ENCODE peak calls at places on chromosomes 3 and 15, in ten cellular contexts. G is astrocyte of the cerebellum, Z is progenitor cell of endocrine pancreas, B is cardiac muscle cell, T is SK-N-SH, D is mammary epithelial cell, O is coronary artery, U is lower lobe of right lung, A is HFFc6, N is uterus. S is an unnamed sample.

GRCh38 chr3:177574232-177574856 is 377.1 kb upstream of the TBL1XR1 start:
- DNase-seq in G (no peak), Z (peak; percentile 15), B (peak; percentile 95), T (no peak), D (peak; percentile 67), O (no peak), U (peak; percentile 68), A (peak; percentile 27), N (no peak), S (no peak)

GRCh38 chr3:112582242-112582874 is 20.5 kb downstream of the SLC35A5 start:
- DNase-seq in G (peak; percentile 73), Z (no peak), B (peak; percentile 84), T (peak; percentile 14), D (peak; percentile 29), O (no peak), U (no peak), A (peak; percentile 71), N (peak; percentile 29), S (no peak)

GRCh38 chr3:41711656-41712055 is 250.2 kb downstream of the ULK4 start:
- DNase-seq in G (no peak), Z (no peak), B (peak; percentile 42), T (no peak), D (no peak), O (no peak), U (no peak), A (peak; percentile 26), N (no peak), S (no peak)

GRCh38 chr3:53166781-53167291 is 5.8 kb downstream of the PRKCD start:
- DNase-seq in G (no peak), Z (no peak), B (peak; percentile 86), T (no peak), D (peak; percentile 26), O (no peak), U (peak; percentile 85), A (peak; percentile 63), N (peak; percentile 25), S (no peak)

GRCh38 chr3:169861871-169862270 is 7.9 kb downstream of the LRRC31 start:
- DNase-seq in G (no peak), Z (no peak), B (no peak), T (no peak), D (no peak), O (no peak), U (no peak), A (no peak), N (no peak), S (no peak)

GRCh38 chr3:124686028-124686670 is 44.1 kb upstream of the UMPS start:
- DNase-seq in G (no peak), Z (no peak), B (no peak), T (no peak), D (peak; percentile 76), O (no peak), U (no peak), A (no peak), N (no peak), S (peak; percentile 10)

GRCh38 chr3:156218353-156218744 is 98.0 kb downstream of the KCNAB1 start:
- DNase-seq in G (no peak), Z (no peak), B (no peak), T (no peak), D (peak; percentile 60), O (no peak), U (no peak), A (no peak), N (no peak), S (no peak)

GRCh38 chr15:77029166-77030041 is 34.5 kb downstream of the PSTPIP1 start:
- DNase-seq in G (no peak), Z (peak; percentile 8), B (no peak), T (peak; percentile 24), D (no peak), O (peak; percentile 61), U (peak; percentile 34), A (no peak), N (peak; percentile 11), S (peak; percentile 54)

GRCh38 chr3:160719710-160720109 is 36.3 kb upstream of the PPM1L start:
- DNase-seq in G (no peak), Z (no peak), B (no peak), T (no peak), D (no peak), O (no peak), U (no peak), A (no peak), N (no peak), S (no peak)

GRCh38 chr3:160725326-160725725 is 30.7 kb upstream of the PPM1L start:
- DNase-seq in G (no peak), Z (no peak), B (no peak), T (no peak), D (peak; percentile 76), O (no peak), U (no peak), A (no peak), N (no peak), S (no peak)

GRCh38 chr3:160722331-160722730 is 33.7 kb upstream of the PPM1L start:
- DNase-seq in G (no peak), Z (no peak), B (no peak), T (no peak), D (no peak), O (no peak), U (no peak), A (no peak), N (no peak), S (no peak)

DNA sequence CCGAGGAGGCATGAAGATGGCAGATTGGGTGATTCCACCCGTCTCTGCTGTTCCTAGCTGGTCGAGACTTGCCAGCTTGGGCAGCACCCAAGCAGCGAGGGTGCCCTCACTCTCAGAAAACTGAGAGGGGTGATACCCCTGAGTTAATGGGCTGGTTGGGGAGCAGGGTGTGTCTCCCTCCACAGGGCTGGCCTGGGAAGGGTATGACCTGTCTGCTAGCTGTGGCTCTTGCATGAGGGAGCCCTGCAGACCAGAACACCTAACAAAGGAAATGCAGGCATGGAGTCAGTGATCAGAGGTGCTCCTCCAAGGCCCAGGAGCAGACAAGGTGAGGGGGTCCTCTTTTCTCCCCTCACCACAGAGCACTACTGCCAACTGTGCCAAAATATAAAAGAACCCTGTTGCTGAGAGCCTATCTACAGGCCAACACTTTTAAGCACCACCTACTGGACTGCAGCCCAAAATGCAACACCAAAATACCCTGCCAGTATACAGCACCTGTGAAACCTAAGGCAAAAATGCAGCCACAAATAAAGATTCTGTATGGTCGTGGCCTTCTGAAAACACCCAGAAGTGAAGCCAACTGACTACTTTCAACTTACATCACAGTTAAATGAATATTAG is 35.8 kb upstream of the PPM1L start:
- DNase-seq in G (no peak), Z (no peak), B (no peak), T (no peak), D (no peak), O (no peak), U (no peak), A (no peak), N (no peak), S (no peak)
- TF ChIP-seq CTCF in G (no peak), Z (peak; percentile 38), B (peak; percentile 13), T (no peak), D (peak; percentile 33), O (no peak), U (no peak), A (peak; percentile 48), N (no peak), S (no peak)

GRCh38 chr3:109532257-109533216 is 195.2 kb upstream of the DPPA4 start:
- DNase-seq in G (peak; percentile 79), Z (peak; percentile 30), B (peak; percentile 88), T (peak; percentile 27), D (peak; percentile 69), O (no peak), U (no peak), A (peak; percentile 58), N (no peak), S (no peak)
- TF ChIP-seq CTCF in G (peak; percentile 53), Z (peak; percentile 72), B (peak; percentile 55), T (peak; percentile 77), D (peak; percentile 60), O (no peak), U (peak; percentile 31), A (peak; percentile 74), N (no peak), S (peak; percentile 73)

DNA sequence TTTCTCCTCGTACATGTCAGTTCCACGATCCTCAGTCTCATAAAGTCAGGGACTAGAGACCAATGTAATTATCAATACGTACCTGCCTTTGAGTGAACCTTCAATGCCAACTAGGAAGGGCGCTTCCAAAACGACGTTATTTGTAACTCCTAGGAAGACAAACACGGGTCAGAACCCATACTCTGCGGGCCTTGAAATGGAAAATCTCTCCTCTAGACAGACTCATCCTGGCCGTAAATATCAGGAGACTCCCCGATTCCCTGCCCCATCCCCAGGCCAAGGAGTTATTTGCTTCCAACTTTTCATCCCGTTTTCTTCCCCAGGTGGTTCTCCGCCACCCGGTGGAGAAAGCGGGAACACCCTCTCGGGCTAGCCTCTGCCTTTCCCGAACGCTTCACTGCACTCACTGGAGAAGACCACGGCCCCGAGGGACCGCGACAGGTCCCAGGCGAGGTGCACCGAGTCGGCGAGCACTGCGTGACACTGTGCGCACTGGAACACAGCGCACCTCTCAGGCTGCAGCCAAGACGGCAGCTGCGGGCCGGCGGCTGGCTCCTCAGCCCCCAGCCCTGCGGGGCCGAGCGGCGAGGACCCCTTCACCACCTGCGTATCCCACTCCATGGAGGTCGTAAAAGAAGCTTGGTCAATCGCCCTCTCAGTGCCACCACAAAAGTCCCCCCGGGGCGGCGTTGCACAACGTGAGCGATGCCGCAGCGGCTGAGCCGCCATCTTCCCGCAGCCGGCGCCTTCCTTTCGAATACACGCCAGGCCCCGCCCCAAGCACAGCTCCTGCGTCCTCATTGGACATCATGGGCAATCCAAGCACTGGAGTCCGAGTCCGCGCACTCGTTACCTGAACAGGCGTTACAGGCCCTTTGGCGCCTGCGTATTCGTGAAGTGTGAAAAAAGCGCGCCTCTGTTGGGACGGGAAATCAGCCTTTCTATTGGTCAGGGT is at the start of gene OIP5:
- DNase-seq in G (peak; percentile 100), Z (peak; percentile 96), B (peak; percentile 100), T (peak; percentile 96), D (peak; percentile 100), O (peak; percentile 96), U (peak; percentile 100), A (peak; percentile 100), N (peak; percentile 98), S (peak; percentile 96)
- TF ChIP-seq CTCF in G (peak; percentile 84), Z (peak; percentile 74), B (peak; percentile 77), T (peak; percentile 68), D (peak; percentile 84), O (peak; percentile 53), U (peak; percentile 74), A (peak; percentile 84), N (peak; percentile 63), S (peak; percentile 84)

GRCh38 chr3:126525091-126525852 is 1.3 kb downstream of the CHST13 start:
- DNase-seq in G (no peak), Z (no peak), B (no peak), T (no peak), D (no peak), O (no peak), U (peak; percentile 40), A (no peak), N (no peak), S (no peak)

GRCh38 chr3:126525853-126526667 is 2.1 kb downstream of the CHST13 start:
- DNase-seq in G (no peak), Z (no peak), B (no peak), T (no peak), D (no peak), O (no peak), U (peak; percentile 24), A (no peak), N (no peak), S (no peak)

GRCh38 chr3:126526668-126527005 is 2.7 kb downstream of the CHST13 start:
- DNase-seq in G (no peak), Z (no peak), B (no peak), T (no peak), D (no peak), O (no peak), U (peak; percentile 28), A (no peak), N (no peak), S (no peak)

GRCh38 chr3:126523745-126524428 is at the start of gene CHST13:
- DNase-seq in G (no peak), Z (no peak), B (peak; percentile 57), T (peak; percentile 91), D (peak; percentile 49), O (no peak), U (peak; percentile 73), A (no peak), N (no peak), S (no peak)

DNA sequence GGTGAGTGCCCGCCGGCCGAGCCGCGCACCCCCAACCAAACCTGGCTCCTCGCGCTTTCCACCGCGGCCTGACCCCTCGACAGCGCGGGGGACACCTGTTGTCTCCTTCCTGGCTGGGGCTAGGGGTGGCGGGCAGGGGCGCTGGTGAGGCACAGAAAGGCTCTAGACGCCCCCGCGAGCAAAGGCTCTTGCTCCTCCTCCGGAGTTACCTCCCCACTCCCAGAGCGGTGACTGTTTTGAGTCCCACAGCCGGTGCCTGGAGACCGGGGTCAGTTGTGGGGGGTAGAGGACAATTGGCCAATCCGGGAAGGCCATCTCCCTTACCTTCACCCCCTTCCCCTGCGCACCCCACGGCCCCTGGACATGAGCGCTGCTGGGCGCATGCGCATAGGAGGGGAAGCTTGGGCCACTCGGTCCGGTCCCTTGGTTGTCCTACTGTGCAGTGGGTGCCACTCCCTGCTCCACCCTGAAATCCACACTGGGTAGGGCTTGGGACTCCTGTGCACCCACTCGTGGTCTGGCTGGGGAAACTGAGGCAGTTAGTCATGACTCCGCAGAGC is 554 bp downstream of the CHST13 start:
- DNase-seq in G (no peak), Z (peak; percentile 43), B (no peak), T (peak; percentile 86), D (no peak), O (no peak), U (peak; percentile 62), A (no peak), N (no peak), S (no peak)
- TF ChIP-seq CTCF in G (no peak), Z (no peak), B (no peak), T (no peak), D (no peak), O (no peak), U (no peak), A (no peak), N (no peak), S (no peak)